ENCODE peak calls at places on chromosomes 7 and 10, in six cellular contexts. One of them, this sample, is unnamed.
A peak's percentile ranks its signal among the peaks of the same experiment; 100 is the strongest.

GRCh38 chr10:18140957-18141888 is 999 bp downstream of the CACNB2 start:
- DNase-seq in IMR-90: no peak
- DNase-seq in H9: peak; percentile 34
- DNase-seq in H1: no peak
- DNase-seq in neuronal stem cell: no peak
- DNase-seq in mesenchymal stem cell: no peak
- DNase-seq in this sample: peak; percentile 31

GRCh38 chr10:34469446-34469845 is 345.6 kb downstream of the PARD3 start:
- DNase-seq in IMR-90: no peak
- DNase-seq in H9: no peak
- DNase-seq in mesenchymal stem cell: no peak
- DNase-seq in neuronal stem cell: no peak
- DNase-seq in H1: no peak
- DNase-seq in this sample: no peak

GRCh38 chr10:110609592-110609991 is 34.5 kb upstream of the RBM20 start:
- DNase-seq in neuronal stem cell: no peak
- DNase-seq in H9: no peak
- DNase-seq in H1: no peak
- DNase-seq in IMR-90: no peak
- DNase-seq in mesenchymal stem cell: no peak
- DNase-seq in this sample: no peak

GRCh38 chr10:126198681-126199080 is 189.6 kb downstream of the ADAM12 start:
- DNase-seq in H1: no peak
- DNase-seq in IMR-90: no peak
- DNase-seq in H9: no peak
- DNase-seq in neuronal stem cell: no peak
- DNase-seq in mesenchymal stem cell: no peak
- DNase-seq in this sample: no peak

GRCh38 chr7:79489371-79489770 is 35.9 kb upstream of the MAGI2 start:
- DNase-seq in IMR-90: no peak
- DNase-seq in H1: no peak
- DNase-seq in mesenchymal stem cell: no peak
- DNase-seq in neuronal stem cell: no peak
- DNase-seq in H9: no peak
- DNase-seq in this sample: no peak

GRCh38 chr10:2150315-2150714 is 413.0 kb upstream of the ADARB2 start:
- DNase-seq in IMR-90: no peak
- DNase-seq in neuronal stem cell: no peak
- DNase-seq in H1: no peak
- DNase-seq in H9: no peak
- DNase-seq in mesenchymal stem cell: peak; percentile 0
- DNase-seq in this sample: no peak

GRCh38 chr7:157415486-157415885 is 78.7 kb downstream of the DNAJB6 start:
- DNase-seq in mesenchymal stem cell: no peak
- DNase-seq in neuronal stem cell: no peak
- DNase-seq in IMR-90: no peak
- DNase-seq in H9: no peak
- DNase-seq in H1: no peak
- DNase-seq in this sample: no peak

GRCh38 chr7:18903676-18904075 is 213.8 kb downstream of the TWIST1 start:
- DNase-seq in H9: no peak
- DNase-seq in mesenchymal stem cell: no peak
- DNase-seq in IMR-90: no peak
- DNase-seq in H1: no peak
- DNase-seq in neuronal stem cell: no peak
- DNase-seq in this sample: no peak

GRCh38 chr7:39406464-39406863 is 159.7 kb upstream of the YAE1 start:
- DNase-seq in H1: no peak
- DNase-seq in IMR-90: no peak
- DNase-seq in neuronal stem cell: no peak
- DNase-seq in mesenchymal stem cell: no peak
- DNase-seq in H9: no peak
- DNase-seq in this sample: no peak

GRCh38 chr7:74479961-74480829 is 26.5 kb downstream of the GTF2IRD1 start:
- DNase-seq in H1: peak; percentile 44
- DNase-seq in IMR-90: peak; percentile 93
- DNase-seq in neuronal stem cell: peak; percentile 78
- DNase-seq in mesenchymal stem cell: peak; percentile 96
- DNase-seq in H9: peak; percentile 81
- DNase-seq in this sample: peak; percentile 84

GRCh38 chr10:43236176-43236850 is 30.6 kb downstream of the RASGEF1A start:
- DNase-seq in H9: no peak
- DNase-seq in IMR-90: no peak
- DNase-seq in neuronal stem cell: no peak
- DNase-seq in H1: no peak
- DNase-seq in mesenchymal stem cell: no peak
- DNase-seq in this sample: no peak

GRCh38 chr10:131653550-131654470 is 247.0 kb upstream of the PPP2R2D start:
- DNase-seq in mesenchymal stem cell: no peak
- DNase-seq in H1: no peak
- DNase-seq in IMR-90: no peak
- DNase-seq in neuronal stem cell: no peak
- DNase-seq in H9: peak; percentile 14
- DNase-seq in this sample: no peak

GRCh38 chr7:150371131-150371995 is 2.7 kb downstream of the REPIN1 start:
- DNase-seq in H1: no peak
- DNase-seq in neuronal stem cell: no peak
- DNase-seq in mesenchymal stem cell: no peak
- DNase-seq in IMR-90: no peak
- DNase-seq in H9: peak; percentile 28
- DNase-seq in this sample: no peak

GRCh38 chr7:150368098-150368883 is at the start of gene REPIN1:
- DNase-seq in mesenchymal stem cell: peak; percentile 84
- DNase-seq in IMR-90: peak; percentile 79
- DNase-seq in H1: no peak
- DNase-seq in neuronal stem cell: peak; percentile 90
- DNase-seq in H9: peak; percentile 87
- DNase-seq in this sample: peak; percentile 86

GRCh38 chr7:150370612-150371071 is 2.0 kb downstream of the REPIN1 start:
- DNase-seq in IMR-90: peak; percentile 80
- DNase-seq in H1: no peak
- DNase-seq in neuronal stem cell: no peak
- DNase-seq in H9: no peak
- DNase-seq in mesenchymal stem cell: peak; percentile 80
- DNase-seq in this sample: no peak

GRCh38 chr7:150368884-150369739 is 490 bp downstream of the REPIN1 start:
- DNase-seq in mesenchymal stem cell: peak; percentile 93
- DNase-seq in IMR-90: peak; percentile 67
- DNase-seq in neuronal stem cell: peak; percentile 72
- DNase-seq in H9: peak; percentile 89
- DNase-seq in H1: no peak
- DNase-seq in this sample: peak; percentile 71

GRCh38 chr7:150369740-150370501 is 1.3 kb downstream of the REPIN1 start:
- DNase-seq in H9: no peak
- DNase-seq in H1: no peak
- DNase-seq in neuronal stem cell: no peak
- DNase-seq in IMR-90: no peak
- DNase-seq in mesenchymal stem cell: peak; percentile 32
- DNase-seq in this sample: no peak
- H2AK5ac ChIP-seq in H9: no peak overlapping the region
- H2AK5ac ChIP-seq in H1: peak overlapping the region; percentile 89
- H2AK5ac ChIP-seq in neuronal stem cell: peak overlapping the region; percentile 97
- H2AK5ac ChIP-seq in IMR-90: peak overlapping the region; percentile 89
- H2AK5ac ChIP-seq in mesenchymal stem cell: peak overlapping the region; percentile 12
- H2AK5ac ChIP-seq in this sample: peak overlapping the region; percentile 100

GRCh38 chr10:11331178-11331577 is 280.3 kb downstream of the USP6NL start:
- DNase-seq in H1: no peak
- DNase-seq in mesenchymal stem cell: no peak
- DNase-seq in H9: no peak
- DNase-seq in IMR-90: no peak
- DNase-seq in neuronal stem cell: no peak
- DNase-seq in this sample: no peak

GRCh38 chr10:11326919-11327318 is 284.5 kb downstream of the USP6NL start:
- DNase-seq in H1: no peak
- DNase-seq in H9: no peak
- DNase-seq in neuronal stem cell: no peak
- DNase-seq in mesenchymal stem cell: no peak
- DNase-seq in IMR-90: no peak
- DNase-seq in this sample: no peak

GRCh38 chr10:11328264-11329054 is 283.0 kb downstream of the USP6NL start:
- DNase-seq in neuronal stem cell: no peak
- DNase-seq in H1: no peak
- DNase-seq in mesenchymal stem cell: no peak
- DNase-seq in H9: no peak
- DNase-seq in IMR-90: no peak
- DNase-seq in this sample: peak; percentile 91

GRCh38 chr10:11330383-11331020 is 280.9 kb downstream of the USP6NL start:
- DNase-seq in mesenchymal stem cell: no peak
- DNase-seq in neuronal stem cell: no peak
- DNase-seq in IMR-90: no peak
- DNase-seq in H1: no peak
- DNase-seq in H9: no peak
- DNase-seq in this sample: no peak

GRCh38 chr10:11329055-11329673 is 282.3 kb downstream of the USP6NL start:
- DNase-seq in IMR-90: no peak
- DNase-seq in neuronal stem cell: no peak
- DNase-seq in H9: no peak
- DNase-seq in mesenchymal stem cell: no peak
- DNase-seq in H1: no peak
- DNase-seq in this sample: peak; percentile 63
- H4K91ac ChIP-seq in IMR-90: no peak overlapping the region
- H4K91ac ChIP-seq in neuronal stem cell: no peak overlapping the region
- H4K91ac ChIP-seq in H9: no peak overlapping the region
- H4K91ac ChIP-seq in mesenchymal stem cell: no peak overlapping the region
- H4K91ac ChIP-seq in H1: no peak overlapping the region
- H4K91ac ChIP-seq in this sample: peak overlapping the region; percentile 52

GRCh38 chr7:54179321-54180029 is 362.7 kb upstream of the VSTM2A start:
- DNase-seq in H9: no peak
- DNase-seq in H1: no peak
- DNase-seq in mesenchymal stem cell: no peak
- DNase-seq in neuronal stem cell: no peak
- DNase-seq in IMR-90: no peak
- DNase-seq in this sample: peak; percentile 15
- H3K27ac ChIP-seq in H9: no peak overlapping the region
- H3K27ac ChIP-seq in H1: no peak overlapping the region
- H3K27ac ChIP-seq in mesenchymal stem cell: no peak overlapping the region
- H3K27ac ChIP-seq in neuronal stem cell: no peak overlapping the region
- H3K27ac ChIP-seq in IMR-90: no peak overlapping the region
- H3K27ac ChIP-seq in this sample: no peak overlapping the region

DNA sequence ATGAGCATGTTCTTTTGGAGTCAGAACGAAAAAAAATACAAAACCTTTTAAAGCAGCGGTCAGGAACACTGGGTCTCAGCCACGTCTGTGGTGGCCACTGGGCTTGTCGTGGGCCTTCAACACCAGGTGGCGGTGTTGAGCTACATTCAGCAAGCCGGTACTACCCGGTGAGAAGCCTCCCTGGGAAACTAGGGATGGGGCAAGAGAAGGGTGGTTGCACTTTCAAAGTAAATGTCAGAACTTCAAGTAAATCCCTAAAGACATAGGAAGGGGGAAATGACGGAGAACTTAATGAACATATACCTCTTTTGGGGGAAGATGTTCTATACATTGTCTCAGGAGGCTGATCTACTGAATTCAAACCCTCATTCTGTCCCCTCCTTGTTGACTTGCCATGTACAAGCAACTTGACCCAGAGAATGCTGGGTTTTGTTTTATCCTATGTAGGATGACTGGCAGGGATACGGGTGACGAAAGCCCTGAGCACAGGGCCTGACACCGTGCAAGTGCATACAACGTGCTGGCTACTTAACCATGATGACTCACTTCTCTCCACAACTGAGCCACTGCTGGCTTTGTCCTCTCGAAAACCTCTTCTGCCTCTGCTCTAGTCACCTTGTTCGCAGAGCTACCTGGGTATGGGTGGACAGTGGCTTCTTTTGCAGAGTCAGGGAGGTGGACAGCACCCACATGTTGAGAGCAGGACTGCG is 49.0 kb upstream of the BAMBI start:
- DNase-seq in H9: peak; percentile 83
- DNase-seq in IMR-90: peak; percentile 79
- DNase-seq in neuronal stem cell: peak; percentile 74
- DNase-seq in H1: peak; percentile 46
- DNase-seq in mesenchymal stem cell: peak; percentile 82
- DNase-seq in this sample: peak; percentile 94
- H2AK5ac ChIP-seq in H9: no peak overlapping the region
- H2AK5ac ChIP-seq in IMR-90: no peak overlapping the region
- H2AK5ac ChIP-seq in neuronal stem cell: no peak overlapping the region
- H2AK5ac ChIP-seq in H1: no peak overlapping the region
- H2AK5ac ChIP-seq in mesenchymal stem cell: no peak overlapping the region
- H2AK5ac ChIP-seq in this sample: peak overlapping the region; percentile 90

This sample was measured in trophoblast cell.